ENCODE peak calls at places on chromosome 14, in seven cellular contexts. Y is endothelial cell of umbilical vein, U is GM23338, M is Peyer's patch, T is mammary epithelial cell, J is tibial nerve, W is left ventricle myocardium inferior. G is an unnamed sample.

GRCh38 chr14:60648934-60649814 is at the start of gene SIX1:
- DNase-seq in U (peak), W (peak), J (peak), Y (peak), M (no peak), T (peak), G (no peak)

GRCh38 chr14:93044601-93045000 is 71.1 kb downstream of the ITPK1 start:
- DNase-seq in Y (no peak), W (no peak), U (no peak), T (no peak), J (no peak), M (peak), G (no peak)

GRCh38 chr14:71507681-71508080 is 424.5 kb upstream of the RGS6 start:
- DNase-seq in J (no peak), W (no peak), U (no peak), T (no peak), Y (no peak), M (no peak), G (no peak)

GRCh38 chr14:68704736-68705720 is 87.8 kb downstream of the ZFP36L1 start:
- DNase-seq in W (no peak), J (no peak), T (peak), U (no peak), Y (no peak), M (no peak), G (no peak)

GRCh38 chr14:100488057-100488456 is 99.2 kb downstream of the BEGAIN start:
- DNase-seq in J (no peak), T (no peak), W (no peak), U (no peak), Y (no peak), M (no peak), G (no peak)

GRCh38 chr14:30620178-30620577 is 1.9 kb upstream of the SCFD1 start:
- DNase-seq in T (peak), U (no peak), J (no peak), M (no peak), Y (no peak), W (no peak), G (no peak)

GRCh38 chr14:79587194-79587593 is 624.1 kb downstream of the DIO2 start:
- DNase-seq in Y (peak), W (no peak), T (no peak), J (no peak), M (no peak), U (no peak), G (peak)

GRCh38 chr14:96901227-96901626 is 104.0 kb downstream of the VRK1 start:
- DNase-seq in M (no peak), W (no peak), J (no peak), Y (no peak), T (no peak), U (no peak), G (no peak)

GRCh38 chr14:60734465-60735242 is at the start of gene MNAT1:
- DNase-seq in J (peak), T (peak), M (peak), W (peak), U (peak), Y (peak), G (peak)

GRCh38 chr14:94171208-94171607 is 2.9 kb upstream of the PPP4R4 start:
- DNase-seq in U (no peak), W (no peak), T (peak), Y (no peak), J (no peak), M (no peak), G (no peak)

GRCh38 chr14:33551963-33552362 is 398.9 kb downstream of the EGLN3 start:
- DNase-seq in J (no peak), U (peak), W (no peak), Y (no peak), M (no peak), T (no peak), G (no peak)

GRCh38 chr14:71290960-71291466 is 383.8 kb downstream of the PCNX1 start:
- DNase-seq in J (no peak), T (peak), W (no peak), U (no peak), Y (peak), M (no peak), G (no peak)

GRCh38 chr14:50321009-50321660 is 9.0 kb downstream of the DMAC2L start:
- DNase-seq in J (peak), W (peak), T (peak), Y (peak), M (peak), U (peak), G (peak)

GRCh38 chr14:32230181-32230580 is 27.1 kb upstream of the RNU6-8 start:
- DNase-seq in U (no peak), W (no peak), T (peak), J (no peak), Y (no peak), M (no peak), G (no peak)

GRCh38 chr14:49173765-49174373 is 412.3 kb downstream of the RPS29 start:
- DNase-seq in T (peak), Y (peak), W (no peak), U (peak), J (peak), M (peak), G (no peak)

GRCh38 chr14:37598085-37598972 is 2.9 kb downstream of the TTC6 start:
- DNase-seq in W (no peak), M (no peak), J (no peak), Y (no peak), U (peak), T (no peak), G (no peak)

GRCh38 chr14:91095178-91095577 is 18.7 kb upstream of the DGLUCY start:
- DNase-seq in M (no peak), T (no peak), U (no peak), Y (no peak), W (no peak), J (no peak), G (no peak)
- H3K27ac ChIP-seq in M (no peak), T (no peak), U (no peak), Y (no peak), W (no peak), J (no peak), G (peak)

GRCh38 chr14:101808894-101809670 is 47.6 kb downstream of the PPP2R5C start:
- DNase-seq in W (no peak), Y (peak), J (no peak), U (no peak), M (no peak), T (no peak), G (no peak)

GRCh38 chr14:101809671-101810514 is 48.4 kb downstream of the PPP2R5C start:
- DNase-seq in U (peak), T (peak), J (peak), W (peak), Y (peak), M (peak), G (peak)

GRCh38 chr14:101812071-101812470 is 50.6 kb downstream of the PPP2R5C start:
- DNase-seq in W (no peak), Y (no peak), U (peak), M (no peak), T (no peak), J (no peak), G (no peak)

GRCh38 chr14:101813171-101813759 is 51.8 kb downstream of the PPP2R5C start:
- DNase-seq in U (no peak), J (no peak), M (no peak), T (no peak), Y (peak), W (peak), G (no peak)

DNA sequence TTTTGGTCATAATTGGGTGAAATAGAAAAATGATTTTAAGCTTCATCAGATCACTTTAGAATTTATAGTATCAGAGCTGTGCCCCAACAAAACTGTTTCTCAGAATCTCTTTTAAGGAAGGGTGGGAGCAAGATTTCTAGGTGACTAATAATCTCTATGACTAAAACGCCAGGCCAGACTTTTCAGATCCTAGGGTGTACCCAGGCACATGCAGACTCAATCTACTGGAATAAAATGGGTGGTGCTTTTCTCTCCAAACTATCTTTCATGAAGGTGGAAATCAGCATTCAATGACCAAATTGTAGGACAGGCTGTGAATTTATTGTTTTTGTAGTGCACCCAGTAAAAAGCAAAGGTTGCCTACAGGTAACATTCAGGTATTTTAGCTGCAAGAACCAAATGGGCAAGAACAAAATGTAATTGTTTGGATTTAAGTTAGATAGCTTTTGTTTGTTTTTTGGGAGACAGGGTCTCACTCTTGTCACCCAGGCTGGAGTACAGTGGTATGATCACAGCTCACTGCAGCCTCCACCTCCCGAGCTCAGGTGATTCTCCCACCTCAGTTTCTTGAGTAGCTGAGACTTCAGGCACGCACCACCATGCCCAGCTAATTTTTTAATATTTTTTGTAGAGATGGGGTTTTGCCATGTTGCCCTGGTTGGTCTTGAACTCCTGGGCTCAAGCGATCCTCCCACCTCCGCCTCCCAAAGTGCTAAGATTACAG is 49.5 kb downstream of the PPP2R5C start:
- DNase-seq in W (no peak), M (no peak), Y (peak), J (no peak), U (no peak), T (peak), G (no peak)
- H3K4me3 ChIP-seq in W (peak), M (peak), Y (peak), J (peak), U (peak), T (peak), G (peak)

GRCh38 chr14:24331731-24332093 is 3.2 kb downstream of the ADCY4 start:
- DNase-seq in T (no peak), Y (no peak), M (no peak), J (no peak), U (no peak), W (no peak), G (no peak)
- H3K27ac ChIP-seq in T (no peak), Y (no peak), M (no peak), J (no peak), U (no peak), W (peak), G (no peak)

DNA sequence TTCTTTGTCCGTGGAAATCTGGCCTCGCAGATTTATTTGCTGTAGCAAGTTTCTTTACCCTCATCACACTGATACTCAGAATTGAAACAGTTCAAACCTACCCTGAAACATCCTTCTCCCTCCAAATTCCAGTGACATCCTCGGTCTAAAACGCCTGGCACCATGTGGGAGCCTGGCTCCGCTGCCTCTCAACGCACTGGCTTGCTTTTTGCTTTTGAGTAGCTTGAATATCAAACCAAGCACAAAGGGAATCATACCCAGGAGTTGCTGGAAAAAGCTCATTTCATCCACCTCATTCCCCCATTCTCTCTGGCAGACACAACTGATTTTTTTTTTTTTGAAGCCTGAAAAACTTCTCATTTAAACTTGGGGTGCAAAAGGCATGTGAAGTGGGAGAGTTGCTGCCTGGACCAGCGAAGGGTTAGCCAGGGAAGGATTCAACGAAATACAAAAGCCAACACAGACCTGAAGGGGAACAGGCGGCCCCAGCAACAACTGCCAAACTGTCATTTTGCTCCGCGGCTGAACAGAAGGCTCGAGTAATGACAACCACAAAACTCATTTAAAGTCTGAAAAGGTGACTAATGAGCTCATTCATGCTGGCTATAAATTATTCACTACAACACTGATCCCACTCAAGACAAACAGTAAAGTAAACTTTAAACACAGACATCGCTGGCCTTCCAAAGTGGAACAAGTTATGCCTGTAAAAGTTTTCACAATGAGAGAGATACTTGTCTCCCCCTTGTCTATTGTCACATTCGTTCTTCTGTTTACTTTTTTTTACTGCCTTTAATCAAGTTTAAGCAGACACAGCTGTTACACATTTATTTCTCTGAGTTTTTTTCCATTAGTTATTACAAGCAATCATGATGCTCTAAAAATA is 12.4 kb upstream of the FOXN3 start:
- DNase-seq in Y (peak), U (no peak), J (no peak), W (no peak), T (no peak), M (no peak), G (no peak)
- H3K4me3 ChIP-seq in Y (no peak), U (no peak), J (peak), W (peak), T (no peak), M (no peak), G (peak)

GRCh38 chr14:102915292-102916110 is 7.0 kb upstream of the AMN start:
- DNase-seq in T (no peak), M (no peak), U (no peak), Y (no peak), W (no peak), J (no peak), G (no peak)
- H3K27ac ChIP-seq in T (no peak), M (no peak), U (no peak), Y (no peak), W (no peak), J (no peak), G (no peak)

DNA sequence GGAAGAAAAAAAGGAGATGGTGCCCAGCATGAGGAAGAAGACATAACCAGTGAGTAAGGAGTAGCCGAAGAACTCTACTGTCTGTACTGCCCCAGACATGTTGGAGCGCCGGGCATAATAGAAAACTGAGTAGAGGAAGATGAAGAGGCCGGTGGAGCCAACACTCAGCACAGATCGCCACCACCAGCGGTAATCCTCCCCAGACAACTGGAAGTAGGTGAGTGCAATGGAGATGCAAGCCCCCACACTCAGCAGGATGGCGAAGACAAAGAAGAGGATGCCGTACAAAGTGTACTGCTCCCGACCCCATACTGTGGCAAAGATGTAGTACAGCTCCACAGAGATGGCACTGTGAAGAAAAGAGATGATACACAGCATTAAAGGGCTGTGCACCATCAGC is 844 bp upstream of the IPO4 start:
- DNase-seq in W (no peak), J (no peak), U (no peak), M (no peak), T (no peak), Y (no peak), G (no peak)
- H3K4me3 ChIP-seq in W (no peak), J (no peak), U (no peak), M (no peak), T (no peak), Y (no peak), G (no peak)

GRCh38 chr14:54664961-54665360 is 98.0 kb downstream of the SAMD4A start:
- DNase-seq in M (no peak), J (no peak), T (peak), Y (peak), W (no peak), U (no peak), G (no peak)
- H3K27ac ChIP-seq in M (no peak), J (no peak), T (peak), Y (peak), W (no peak), U (no peak), G (no peak)

GRCh38 chr14:23281247-23281646 is 4.7 kb downstream of the HOMEZ start:
- DNase-seq in Y (no peak), W (no peak), M (no peak), U (no peak), T (no peak), J (no peak), G (no peak)
- H3K4me3 ChIP-seq in Y (no peak), W (no peak), M (no peak), U (no peak), T (no peak), J (no peak), G (no peak)

GRCh38 chr14:78355109-78355508 is 184.9 kb downstream of the NRXN3 start:
- DNase-seq in T (no peak), W (no peak), Y (no peak), U (no peak), J (no peak), M (no peak), G (no peak)

GRCh38 chr14:78363008-78363407 is 192.8 kb downstream of the NRXN3 start:
- DNase-seq in Y (no peak), T (no peak), U (no peak), J (no peak), M (no peak), W (no peak), G (no peak)

GRCh38 chr14:78359581-78359980 is 189.4 kb downstream of the NRXN3 start:
- DNase-seq in T (no peak), J (no peak), M (no peak), U (no peak), W (no peak), Y (no peak), G (no peak)

GRCh38 chr14:78356406-78356805 is 186.2 kb downstream of the NRXN3 start:
- DNase-seq in Y (no peak), T (no peak), J (no peak), W (no peak), U (peak), M (no peak), G (peak)

GRCh38 chr14:78358631-78359030 is 188.5 kb downstream of the NRXN3 start:
- DNase-seq in Y (no peak), T (no peak), U (no peak), M (no peak), W (no peak), J (no peak), G (no peak)
- H3K27ac ChIP-seq in Y (no peak), T (no peak), U (no peak), M (no peak), W (no peak), J (no peak), G (no peak)

DNA sequence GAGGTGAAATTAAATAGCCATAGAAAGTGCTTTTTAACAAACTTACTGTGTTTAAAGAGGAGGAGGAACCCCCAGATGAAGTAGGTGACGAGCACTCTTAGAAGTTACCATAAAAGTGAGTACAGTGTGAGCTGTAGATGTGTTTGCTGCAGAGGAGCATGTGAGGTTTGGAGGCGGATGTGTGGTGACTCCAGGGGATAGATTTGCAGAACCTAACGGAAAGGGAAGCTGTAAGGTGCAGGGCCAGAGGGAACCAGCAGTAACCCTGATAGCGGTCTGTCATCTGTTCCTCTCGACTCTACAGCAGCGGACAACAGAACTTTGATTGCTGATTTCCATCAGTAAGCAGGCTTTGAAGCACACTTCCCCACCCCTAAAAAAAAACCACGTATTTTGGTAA is 5.2 kb downstream of the CALM1 start:
- DNase-seq in J (no peak), M (no peak), T (no peak), Y (no peak), W (no peak), U (no peak), G (no peak)
- H3K4me3 ChIP-seq in J (no peak), M (no peak), T (no peak), Y (no peak), W (no peak), U (no peak), G (peak)

G was measured in dorsolateral prefrontal cortex.